ENCODE peak calls at places on chromosome 6, in nine cellular contexts. K, W, D, X, Q, N, M, T and C are unnamed samples.

GRCh38 chr6:154474636-154475428 is 35.7 kb downstream of the CNKSR3 start:
- DNase-seq in W (no peak), Q (peak), K (no peak), N (no peak), T (no peak), M (peak), X (no peak), D (peak), C (no peak)

GRCh38 chr6:26199057-26199772 is 112.0 kb downstream of the HFE start:
- DNase-seq in T (peak), D (peak), N (peak), Q (peak), X (peak), M (peak), K (peak), W (peak), C (peak)

GRCh38 chr6:16635810-16636602 is 125.3 kb downstream of the ATXN1 start:
- DNase-seq in T (peak), X (peak), M (no peak), D (peak), K (no peak), W (no peak), Q (peak), N (no peak), C (no peak)

GRCh38 chr6:143962644-143962929 is 45.5 kb downstream of the PLAGL1 start:
- DNase-seq in X (no peak), K (no peak), Q (no peak), D (peak), T (no peak), M (peak), N (peak), W (no peak), C (no peak)

GRCh38 chr6:40302856-40303449 is 284.2 kb downstream of the LRFN2 start:
- DNase-seq in D (no peak), W (no peak), T (no peak), N (no peak), Q (no peak), X (no peak), K (no peak), M (no peak), C (peak)

GRCh38 chr6:53894086-53894485 is 99.3 kb downstream of the LRRC1 start:
- DNase-seq in T (no peak), Q (peak), W (no peak), M (no peak), X (no peak), N (no peak), D (no peak), K (no peak), C (no peak)

GRCh38 chr6:6315660-6316059 is 4.8 kb downstream of the F13A1 start:
- DNase-seq in W (no peak), N (peak), Q (peak), T (peak), K (peak), D (peak), M (peak), X (peak), C (peak)

GRCh38 chr6:104908031-104908430 is 48.3 kb upstream of the HACE1 start:
- DNase-seq in K (no peak), T (no peak), X (no peak), D (no peak), W (no peak), Q (peak), M (no peak), N (no peak), C (no peak)

GRCh38 chr6:120083186-120083585 is 733.6 kb upstream of the MAN1A1 start:
- DNase-seq in T (no peak), N (no peak), M (no peak), W (no peak), X (no peak), K (no peak), Q (no peak), D (no peak), C (no peak)

GRCh38 chr6:166786704-166787293 is 159.7 kb upstream of the RPS6KA2 start:
- DNase-seq in D (peak), M (peak), Q (peak), W (no peak), X (peak), N (peak), T (peak), K (no peak), C (no peak)

GRCh38 chr6:170437719-170438401 is 115.2 kb downstream of the PSMB1 start:
- DNase-seq in W (peak), M (no peak), K (no peak), X (no peak), Q (peak), N (no peak), T (no peak), D (peak), C (no peak)

GRCh38 chr6:82906489-82906888 is 159.2 kb downstream of the UBE3D start:
- DNase-seq in X (no peak), N (no peak), D (no peak), Q (no peak), M (peak), W (no peak), K (no peak), T (no peak), C (no peak)

GRCh38 chr6:32192608-32193039 is at the start of gene GPSM3:
- DNase-seq in Q (no peak), T (peak), K (no peak), D (peak), M (peak), W (peak), N (no peak), X (no peak), C (no peak)

GRCh38 chr6:135269399-135270005 is 88.4 kb downstream of the MYB start:
- DNase-seq in X (no peak), W (no peak), Q (no peak), K (no peak), D (no peak), T (no peak), N (no peak), M (no peak), C (no peak)

GRCh38 chr6:21277601-21278043 is 315.9 kb upstream of the SOX4 start:
- DNase-seq in M (no peak), N (no peak), T (no peak), D (peak), K (no peak), Q (peak), X (no peak), W (no peak), C (no peak)

GRCh38 chr6:169975701-169976100 is 224.3 kb downstream of the ERMARD start:
- DNase-seq in M (no peak), T (no peak), Q (no peak), K (no peak), W (peak), D (no peak), N (no peak), X (no peak), C (no peak)

GRCh38 chr6:158475344-158476302 is 84.3 kb upstream of the TMEM181 start:
- DNase-seq in T (peak), D (no peak), Q (no peak), W (no peak), N (peak), M (peak), X (peak), K (no peak), C (no peak)

GRCh38 chr6:122673345-122673961 is 63.2 kb downstream of the PKIB start:
- DNase-seq in Q (peak), W (no peak), D (no peak), K (no peak), M (no peak), X (no peak), T (no peak), N (no peak), C (no peak)

GRCh38 chr6:1463275-1463674 is 73.9 kb downstream of the FOXF2 start:
- DNase-seq in T (no peak), Q (no peak), W (no peak), X (no peak), K (no peak), N (no peak), M (no peak), D (no peak), C (no peak)

GRCh38 chr6:111691345-111692225 is 85.9 kb upstream of the TRAF3IP2 start:
- DNase-seq in T (no peak), N (no peak), X (no peak), K (no peak), M (no peak), W (no peak), D (no peak), Q (no peak), C (peak)
- TF ChIP-seq CTCF in T (no peak), N (no peak), X (no peak), K (no peak), M (no peak), W (no peak), D (no peak), Q (no peak), C (no peak)

GRCh38 chr6:107274288-107274687 is 159.0 kb upstream of the BEND3 start:
- DNase-seq in N (no peak), M (no peak), K (no peak), X (no peak), T (no peak), W (no peak), Q (no peak), D (no peak), C (no peak)
- TF ChIP-seq CTCF in N (no peak), M (no peak), K (no peak), X (no peak), T (no peak), W (no peak), Q (no peak), D (peak), C (no peak)

GRCh38 chr6:106163446-106163965 is 77.4 kb downstream of the PRDM1 start:
- DNase-seq in T (peak), D (peak), X (peak), N (no peak), K (no peak), W (no peak), Q (no peak), M (no peak), C (no peak)
- TF ChIP-seq CTCF in T (no peak), D (peak), X (peak), N (no peak), K (no peak), W (no peak), Q (no peak), M (no peak), C (no peak)

DNA sequence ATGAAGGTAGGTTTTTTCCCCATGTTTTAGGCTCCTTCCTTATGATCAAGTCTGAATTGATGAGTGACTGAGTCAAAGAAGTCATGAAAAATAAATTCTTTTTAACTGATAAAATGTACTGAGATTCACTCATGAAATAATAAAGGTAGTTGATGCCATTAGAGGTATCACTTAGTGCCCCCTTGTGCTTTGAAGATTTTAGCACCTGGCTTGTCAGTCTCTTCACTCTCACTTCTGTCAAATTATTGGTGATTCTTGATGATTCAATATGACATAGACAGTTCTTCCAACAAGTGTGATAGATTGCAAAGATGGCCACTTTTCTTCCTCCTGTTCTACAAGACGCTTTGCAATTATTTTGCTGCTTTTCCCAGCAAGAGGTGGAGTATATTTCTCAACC is 4.2 kb upstream of the DLK2 start:
- DNase-seq in M (no peak), T (no peak), K (no peak), N (no peak), W (no peak), Q (no peak), X (no peak), D (no peak), C (no peak)
- TF ChIP-seq CTCF in M (no peak), T (no peak), K (no peak), N (no peak), W (no peak), Q (no peak), X (no peak), D (no peak), C (no peak)

DNA sequence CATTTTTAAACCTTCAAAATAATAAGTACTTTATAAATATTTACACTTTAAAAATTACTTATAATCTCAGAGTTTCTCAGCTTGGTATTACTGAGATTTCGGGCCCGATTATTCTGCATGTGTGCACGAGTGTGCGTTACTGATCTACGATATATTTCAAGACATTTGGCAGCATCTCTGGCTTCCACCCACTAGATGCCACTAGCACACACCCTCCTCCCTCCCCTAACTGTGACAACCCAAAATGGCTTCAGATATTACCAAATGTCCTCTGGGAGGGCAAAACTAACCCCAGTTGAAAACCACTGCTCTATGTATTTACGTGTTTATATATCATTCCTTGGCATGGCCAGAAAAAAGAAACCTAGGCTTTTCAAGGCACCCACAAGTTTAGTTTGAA is 95.9 kb downstream of the FYN start:
- DNase-seq in W (no peak), K (no peak), Q (no peak), X (no peak), T (no peak), M (no peak), N (no peak), D (no peak), C (no peak)
- TF ChIP-seq CTCF in W (no peak), K (no peak), Q (no peak), X (peak), T (no peak), M (no peak), N (no peak), D (peak), C (no peak)

DNA sequence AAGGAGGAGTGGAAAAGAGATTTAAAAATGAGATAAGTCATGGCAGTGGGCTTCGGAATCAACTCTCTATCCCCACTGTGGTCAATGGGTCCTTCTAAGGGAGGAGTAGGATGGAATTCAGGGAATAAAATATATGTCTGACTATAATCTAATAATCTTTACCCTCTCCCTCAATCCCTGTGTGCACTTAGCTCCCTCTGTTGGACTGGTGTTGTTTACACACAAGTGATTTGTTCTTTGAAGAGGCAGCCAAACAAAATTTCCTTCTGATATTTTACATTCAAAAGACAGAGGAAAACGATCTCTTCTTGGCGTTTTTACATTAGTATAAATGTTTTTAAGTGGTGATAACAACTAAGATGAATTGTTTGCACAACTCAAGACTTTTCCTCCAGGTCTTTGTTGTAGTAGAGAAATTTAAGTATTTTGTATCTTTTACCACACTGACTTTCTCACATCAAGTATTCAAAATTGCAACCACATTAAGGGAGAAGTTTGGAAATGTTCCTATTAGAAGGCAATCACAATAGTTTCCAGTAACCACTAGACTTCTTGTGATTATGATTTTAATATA is 317.7 kb downstream of the CENPW start:
- DNase-seq in K (no peak), T (no peak), D (peak), N (no peak), Q (peak), W (no peak), M (peak), X (no peak), C (no peak)
- TF ChIP-seq CTCF in K (peak), T (peak), D (peak), N (peak), Q (peak), W (peak), M (peak), X (peak), C (peak)

GRCh38 chr6:131061041-131061770 is 1.8 kb downstream of the EPB41L2 start:
- DNase-seq in Q (no peak), X (no peak), W (no peak), T (peak), M (peak), D (peak), N (no peak), K (no peak), C (no peak)

GRCh38 chr6:131058236-131058635 is 4.8 kb downstream of the EPB41L2 start:
- DNase-seq in T (no peak), K (no peak), N (no peak), X (no peak), D (no peak), M (no peak), W (no peak), Q (no peak), C (no peak)

GRCh38 chr6:131060311-131060710 is 2.7 kb downstream of the EPB41L2 start:
- DNase-seq in M (no peak), N (no peak), K (no peak), Q (no peak), D (no peak), T (no peak), W (no peak), X (peak), C (no peak)

GRCh38 chr6:131061771-131062160 is 1.3 kb downstream of the EPB41L2 start:
- DNase-seq in K (no peak), N (no peak), T (no peak), M (no peak), Q (no peak), W (no peak), X (no peak), D (no peak), C (no peak)

DNA sequence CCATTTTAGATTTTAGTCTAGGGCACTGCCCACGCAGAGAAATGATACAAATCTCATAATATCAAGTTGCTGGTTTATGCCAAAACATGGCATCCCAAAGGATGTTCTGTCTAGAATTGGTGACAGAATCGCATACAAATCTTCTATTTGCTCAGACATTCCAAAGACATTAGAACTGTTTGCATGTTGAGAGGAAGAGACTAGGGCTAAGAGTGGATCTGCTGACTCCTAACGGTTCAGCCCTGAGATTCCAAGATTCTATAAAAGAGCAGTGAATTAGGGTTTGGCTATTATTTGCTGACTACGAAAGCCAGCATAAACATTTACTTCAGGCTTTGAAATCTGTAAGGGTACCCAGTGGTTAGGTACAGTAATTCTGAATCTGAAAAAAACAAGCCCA is 3.6 kb downstream of the EPB41L2 start:
- DNase-seq in N (no peak), M (no peak), X (no peak), W (no peak), T (no peak), K (no peak), Q (no peak), D (no peak), C (no peak)
- TF ChIP-seq CTCF in N (no peak), M (no peak), X (no peak), W (no peak), T (no peak), K (no peak), Q (no peak), D (no peak), C (no peak)